ENCODE peak calls at places on chromosomes 13 and 19, in four cellular contexts. N is HepG2, Z is GM12878, J is K562. Q is an unnamed sample.

GRCh38 chr19:30695171-30695875 is 323.1 kb downstream of the ZNF536 start:
- DNase-seq in Z (no peak), N (no peak), J (peak), Q (no peak)

GRCh38 chr19:49767380-49767779 is 579 bp downstream of the AP2A1 start:
- DNase-seq in N (no peak), J (no peak), Z (no peak), Q (no peak)

GRCh38 chr19:29779921-29780320 is 31.9 kb upstream of the CCNE1 start:
- DNase-seq in J (no peak), Z (no peak), N (no peak), Q (peak)

GRCh38 chr19:13154911-13155471 is 4.8 kb downstream of the IER2 start:
- DNase-seq in J (peak), Z (no peak), N (peak), Q (peak)

GRCh38 chr19:4889034-4889825 is 13.5 kb downstream of the ARRDC5 start:
- DNase-seq in J (no peak), N (no peak), Z (no peak), Q (no peak)

GRCh38 chr19:31066385-31066784 is 282.9 kb downstream of the TSHZ3 start:
- DNase-seq in Z (no peak), J (no peak), N (no peak), Q (no peak)

GRCh38 chr13:64928704-64929499 is 2301.2 kb downstream of the PCDH9 start:
- DNase-seq in J (no peak), Z (no peak), N (no peak), Q (no peak)

GRCh38 chr13:40101708-40102359 is 446.4 kb downstream of the COG6 start:
- DNase-seq in Z (peak), J (no peak), N (no peak), Q (no peak)

GRCh38 chr19:3692141-3693029 is 7.9 kb downstream of the PIP5K1C start:
- DNase-seq in Z (no peak), J (peak), N (no peak), Q (no peak)
- TF ChIP-seq YY1 in Z (no peak), J (no peak), N (no peak), Q (no peak)

GRCh38 chr19:40348961-40349507 is 539 bp downstream of the PLD3 start:
- DNase-seq in J (peak), N (peak), Z (no peak), Q (no peak)
- TF ChIP-seq CREB1 in J (no peak), N (no peak), Z (no peak), Q (peak)

GRCh38 chr13:79306650-79307049 is 99.4 kb downstream of the RBM26 start:
- DNase-seq in J (no peak), Z (no peak), N (no peak), Q (no peak)
- TF ChIP-seq YY1 in J (no peak), Z (no peak), N (no peak), Q (no peak)

GRCh38 chr19:58453743-58454142 is 2.3 kb downstream of the ZNF324B start:
- DNase-seq in J (no peak), Z (no peak), N (no peak), Q (no peak)

GRCh38 chr19:58451358-58452101 is at the start of gene ZNF324B:
- DNase-seq in J (peak), N (peak), Z (peak), Q (peak)

GRCh38 chr19:58456111-58456510 is 4.7 kb downstream of the ZNF324B start:
- DNase-seq in J (no peak), N (no peak), Z (no peak), Q (no peak)

GRCh38 chr19:58455306-58455705 is 3.9 kb downstream of the ZNF324B start:
- DNase-seq in Z (no peak), J (no peak), N (no peak), Q (no peak)

DNA sequence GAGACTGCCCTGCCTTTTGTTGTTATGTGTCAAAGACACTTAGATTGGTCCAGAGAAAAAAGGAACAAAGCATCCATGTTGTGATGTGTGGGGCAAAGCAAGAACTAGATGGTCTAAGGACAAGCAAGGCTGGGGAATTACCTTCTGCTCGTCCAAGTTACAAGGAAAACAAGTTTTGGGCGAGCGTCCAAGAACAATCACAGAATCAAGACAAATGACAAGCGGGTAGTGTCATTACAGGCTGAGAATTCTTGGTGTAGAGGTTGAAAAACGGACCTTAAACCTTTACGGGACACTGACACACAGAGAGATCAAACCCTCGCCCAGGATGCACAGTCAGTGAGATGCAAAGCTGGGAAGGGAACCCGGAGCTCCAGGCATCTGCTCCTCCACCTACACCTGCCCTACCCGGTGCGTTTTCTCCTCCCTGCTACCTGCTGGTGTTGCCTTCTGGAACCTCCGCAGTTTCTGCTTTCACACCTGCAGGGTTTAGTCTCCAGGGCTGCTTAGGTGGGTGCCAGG is 525 bp upstream of the ZNF324B start:
- DNase-seq in J (peak), N (no peak), Z (no peak), Q (no peak)
- TF ChIP-seq CREB1 in J (no peak), N (no peak), Z (no peak), Q (no peak)

DNA sequence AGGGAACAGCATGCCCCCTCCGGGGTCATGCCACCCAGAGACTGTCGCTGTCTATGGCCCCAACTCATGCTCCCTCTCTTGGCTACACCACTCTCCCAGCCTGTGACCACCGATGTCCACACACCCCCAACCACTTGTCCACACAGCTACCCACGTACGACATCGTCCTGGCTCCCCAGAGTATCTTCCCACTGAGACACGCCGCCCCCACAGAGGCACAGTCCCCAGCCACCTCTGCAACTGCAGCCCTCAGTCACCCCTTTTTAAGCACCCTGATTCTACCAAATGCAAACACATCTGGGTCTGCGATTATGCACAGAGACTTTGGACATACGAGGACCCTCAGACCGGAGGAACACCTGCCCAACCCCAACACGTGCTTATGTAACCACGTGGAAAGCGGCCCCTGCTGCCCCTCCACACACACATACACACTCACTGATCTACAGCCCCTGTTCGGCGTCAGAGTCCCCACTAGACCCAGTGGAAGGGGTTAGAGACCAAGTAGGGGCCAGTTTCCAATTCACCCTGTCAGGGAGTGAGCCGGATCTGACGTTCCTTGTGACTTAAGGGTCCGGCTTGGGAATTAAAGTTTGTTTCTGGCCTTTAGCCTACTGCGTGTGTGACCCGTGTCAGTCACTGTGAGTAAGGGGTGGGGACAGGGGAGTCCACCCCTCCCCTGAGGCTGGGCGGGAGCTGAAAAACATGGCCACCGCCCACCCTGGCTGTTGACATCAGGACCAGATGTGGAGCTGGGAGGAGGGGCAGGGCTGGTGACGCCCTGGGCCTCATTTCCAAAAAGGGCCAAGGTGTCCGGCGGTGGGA is 11.9 kb upstream of the AXL start:
- DNase-seq in N (no peak), J (peak), Z (no peak), Q (no peak)
- TF ChIP-seq YY1 in N (no peak), J (peak), Z (no peak), Q (no peak)